ENCODE peak calls at places on chromosomes 11 and 22, in seven cellular contexts. One of them, this sample, is unnamed.

GRCh38 chr22:45290410-45290936 is 5.7 kb downstream of the UPK3A start:
- DNase-seq in K562: no peak
- DNase-seq in SK-N-SH: no peak
- DNase-seq in GM12892: no peak
- DNase-seq in GM12878: no peak
- DNase-seq in HepG2: no peak
- DNase-seq in H1: no peak
- DNase-seq in this sample: no peak

GRCh38 chr11:8699903-8700302 is 17.3 kb downstream of the RPL27A start:
- DNase-seq in K562: no peak
- DNase-seq in SK-N-SH: no peak
- DNase-seq in GM12892: no peak
- DNase-seq in GM12878: no peak
- DNase-seq in HepG2: peak
- DNase-seq in H1: no peak
- DNase-seq in this sample: no peak

GRCh38 chr22:36910461-36910860 is 3.0 kb upstream of the CSF2RB start:
- DNase-seq in K562: no peak
- DNase-seq in SK-N-SH: no peak
- DNase-seq in GM12892: no peak
- DNase-seq in GM12878: no peak
- DNase-seq in HepG2: no peak
- DNase-seq in H1: no peak
- DNase-seq in this sample: no peak

GRCh38 chr22:27114186-27114585 is 456.8 kb downstream of the MIAT start:
- DNase-seq in K562: no peak
- DNase-seq in SK-N-SH: no peak
- DNase-seq in GM12892: no peak
- DNase-seq in GM12878: no peak
- DNase-seq in HepG2: no peak
- DNase-seq in H1: no peak
- DNase-seq in this sample: no peak

GRCh38 chr22:38843716-38844660 is at the start of gene NPTXR:
- DNase-seq in K562: peak
- DNase-seq in SK-N-SH: peak
- DNase-seq in GM12892: no peak
- DNase-seq in GM12878: no peak
- DNase-seq in HepG2: peak
- DNase-seq in H1: peak
- DNase-seq in this sample: peak

GRCh38 chr11:110777765-110778164 is 65.5 kb upstream of the ARHGAP20 start:
- DNase-seq in K562: no peak
- DNase-seq in SK-N-SH: no peak
- DNase-seq in GM12892: no peak
- DNase-seq in GM12878: peak
- DNase-seq in HepG2: no peak
- DNase-seq in H1: no peak
- DNase-seq in this sample: no peak

GRCh38 chr11:6404341-6405038 is 14.2 kb downstream of the SMPD1 start:
- DNase-seq in K562: no peak
- DNase-seq in SK-N-SH: no peak
- DNase-seq in GM12892: no peak
- DNase-seq in GM12878: no peak
- DNase-seq in HepG2: no peak
- DNase-seq in H1: no peak
- DNase-seq in this sample: no peak

GRCh38 chr22:49180683-49181024 is 647.0 kb downstream of the BRD1 start:
- DNase-seq in K562: no peak
- DNase-seq in SK-N-SH: no peak
- DNase-seq in GM12892: no peak
- DNase-seq in GM12878: no peak
- DNase-seq in HepG2: no peak
- DNase-seq in H1: no peak
- DNase-seq in this sample: no peak

GRCh38 chr22:42078469-42079318 is 806 bp upstream of the SMDT1 start:
- DNase-seq in K562: no peak
- DNase-seq in SK-N-SH: no peak
- DNase-seq in GM12892: peak
- DNase-seq in GM12878: no peak
- DNase-seq in HepG2: no peak
- DNase-seq in H1: no peak
- DNase-seq in this sample: no peak

GRCh38 chr11:2390871-2391662 is 9.5 kb upstream of the TSSC4 start:
- DNase-seq in K562: peak
- DNase-seq in SK-N-SH: no peak
- DNase-seq in GM12892: no peak
- DNase-seq in GM12878: no peak
- DNase-seq in HepG2: no peak
- DNase-seq in H1: no peak
- DNase-seq in this sample: no peak

GRCh38 chr11:134537296-134537695 is 125.3 kb upstream of the B3GAT1 start:
- DNase-seq in K562: no peak
- DNase-seq in SK-N-SH: no peak
- DNase-seq in GM12892: no peak
- DNase-seq in GM12878: no peak
- DNase-seq in HepG2: no peak
- DNase-seq in H1: peak
- DNase-seq in this sample: no peak

GRCh38 chr11:84518601-84519183 is 1108.5 kb downstream of the DLG2 start:
- DNase-seq in K562: no peak
- DNase-seq in SK-N-SH: peak
- DNase-seq in GM12892: no peak
- DNase-seq in GM12878: no peak
- DNase-seq in HepG2: no peak
- DNase-seq in H1: no peak
- DNase-seq in this sample: no peak

GRCh38 chr11:84526250-84526649 is 1100.9 kb downstream of the DLG2 start:
- DNase-seq in K562: no peak
- DNase-seq in SK-N-SH: no peak
- DNase-seq in GM12892: no peak
- DNase-seq in GM12878: no peak
- DNase-seq in HepG2: no peak
- DNase-seq in H1: no peak
- DNase-seq in this sample: no peak

GRCh38 chr11:84522331-84522730 is 1104.8 kb downstream of the DLG2 start:
- DNase-seq in K562: no peak
- DNase-seq in SK-N-SH: no peak
- DNase-seq in GM12892: no peak
- DNase-seq in GM12878: no peak
- DNase-seq in HepG2: no peak
- DNase-seq in H1: no peak
- DNase-seq in this sample: no peak

DNA sequence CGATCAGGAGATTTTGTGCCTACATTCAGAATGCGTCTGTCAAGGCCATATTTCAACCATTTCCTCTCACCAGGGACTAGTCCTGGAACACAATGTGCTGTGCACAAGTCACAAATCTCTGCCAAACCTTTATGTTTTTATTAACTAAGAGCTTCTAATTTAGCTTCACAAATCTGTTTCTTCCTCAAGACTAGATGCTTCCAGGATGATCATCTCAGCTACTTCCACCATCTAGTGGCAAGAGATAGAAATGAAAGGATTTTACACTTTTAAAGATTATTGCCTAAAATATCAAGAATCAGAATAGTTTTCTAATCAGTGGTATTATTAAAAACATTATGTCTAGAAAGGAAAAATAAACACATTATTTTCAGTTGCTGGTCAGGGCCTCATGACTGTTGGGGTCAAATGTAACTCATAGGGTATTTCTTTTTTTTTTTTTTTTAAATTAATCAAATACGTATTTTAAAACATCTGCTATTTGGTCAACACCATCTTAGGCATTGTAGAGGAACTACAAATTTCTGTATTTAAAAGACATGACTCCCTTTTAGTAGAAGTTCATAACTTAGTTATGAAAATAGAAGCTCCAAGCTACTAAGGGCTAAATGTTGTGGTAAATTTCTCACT is 1102.6 kb downstream of the DLG2 start:
- DNase-seq in K562: no peak
- DNase-seq in SK-N-SH: peak
- DNase-seq in GM12892: no peak
- DNase-seq in GM12878: no peak
- DNase-seq in HepG2: no peak
- DNase-seq in H1: no peak
- DNase-seq in this sample: no peak
- TF ChIP-seq POLR2AphosphoS5 in K562: no peak
- TF ChIP-seq POLR2AphosphoS5 in SK-N-SH: no peak
- TF ChIP-seq POLR2AphosphoS5 in GM12892: no peak
- TF ChIP-seq POLR2AphosphoS5 in GM12878: no peak
- TF ChIP-seq POLR2AphosphoS5 in HepG2: no peak
- TF ChIP-seq POLR2AphosphoS5 in H1: no peak
- TF ChIP-seq POLR2AphosphoS5 in this sample: no peak

GRCh38 chr22:19045094-19045493 is 77.1 kb downstream of the DGCR2 start:
- DNase-seq in K562: no peak
- DNase-seq in SK-N-SH: no peak
- DNase-seq in GM12892: no peak
- DNase-seq in GM12878: no peak
- DNase-seq in HepG2: no peak
- DNase-seq in H1: no peak
- DNase-seq in this sample: no peak

GRCh38 chr22:19048531-19048930 is 73.7 kb downstream of the DGCR2 start:
- DNase-seq in K562: no peak
- DNase-seq in SK-N-SH: no peak
- DNase-seq in GM12892: no peak
- DNase-seq in GM12878: no peak
- DNase-seq in HepG2: no peak
- DNase-seq in H1: no peak
- DNase-seq in this sample: no peak

GRCh38 chr22:19047993-19048392 is 74.2 kb downstream of the DGCR2 start:
- DNase-seq in K562: no peak
- DNase-seq in SK-N-SH: no peak
- DNase-seq in GM12892: no peak
- DNase-seq in GM12878: no peak
- DNase-seq in HepG2: no peak
- DNase-seq in H1: no peak
- DNase-seq in this sample: no peak

GRCh38 chr22:19046287-19046686 is 75.9 kb downstream of the DGCR2 start:
- DNase-seq in K562: no peak
- DNase-seq in SK-N-SH: no peak
- DNase-seq in GM12892: no peak
- DNase-seq in GM12878: no peak
- DNase-seq in HepG2: no peak
- DNase-seq in H1: no peak
- DNase-seq in this sample: no peak

GRCh38 chr22:19046719-19047609 is 75.2 kb downstream of the DGCR2 start:
- DNase-seq in K562: no peak
- DNase-seq in SK-N-SH: no peak
- DNase-seq in GM12892: no peak
- DNase-seq in GM12878: no peak
- DNase-seq in HepG2: no peak
- DNase-seq in H1: no peak
- DNase-seq in this sample: no peak
- TF ChIP-seq TAF1 in K562: no peak
- TF ChIP-seq TAF1 in SK-N-SH: no peak
- TF ChIP-seq TAF1 in GM12892: no peak
- TF ChIP-seq TAF1 in GM12878: no peak
- TF ChIP-seq TAF1 in HepG2: no peak
- TF ChIP-seq TAF1 in H1: no peak
- TF ChIP-seq TAF1 in this sample: no peak

DNA sequence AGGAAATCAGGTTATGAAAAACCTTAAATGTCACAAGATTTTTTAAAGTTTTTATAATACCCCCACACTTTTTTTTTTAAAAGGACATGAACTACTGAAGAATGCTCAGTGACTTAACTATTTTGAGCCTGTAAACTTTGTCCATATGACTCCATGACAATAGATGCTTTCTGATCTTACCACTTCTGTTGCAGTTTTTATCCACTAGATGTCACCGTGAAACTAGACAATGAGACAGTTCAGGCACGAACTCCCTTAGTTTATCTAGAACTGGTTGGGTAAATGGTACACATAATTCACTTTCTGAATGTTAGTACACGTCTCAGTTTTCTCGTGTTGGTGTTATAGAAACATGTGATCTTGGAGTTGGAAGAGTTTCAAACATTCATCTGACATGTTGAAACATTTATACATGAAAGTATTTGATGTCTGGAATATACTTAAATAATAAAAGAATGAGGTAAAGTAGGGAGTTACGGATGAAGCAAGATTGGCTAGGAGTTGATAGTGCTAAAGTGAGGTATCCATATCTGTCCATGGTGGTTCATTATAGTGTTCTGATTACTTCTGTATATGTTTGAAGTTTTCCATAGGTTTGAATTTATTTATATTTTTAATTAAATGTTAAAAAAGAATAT is 8.1 kb downstream of the CCDC15 start:
- DNase-seq in K562: peak
- DNase-seq in SK-N-SH: peak
- DNase-seq in GM12892: no peak
- DNase-seq in GM12878: peak
- DNase-seq in HepG2: peak
- DNase-seq in H1: no peak
- DNase-seq in this sample: peak
- TF ChIP-seq POLR2AphosphoS5 in K562: no peak
- TF ChIP-seq POLR2AphosphoS5 in SK-N-SH: no peak
- TF ChIP-seq POLR2AphosphoS5 in GM12892: no peak
- TF ChIP-seq POLR2AphosphoS5 in GM12878: no peak
- TF ChIP-seq POLR2AphosphoS5 in HepG2: no peak
- TF ChIP-seq POLR2AphosphoS5 in H1: no peak
- TF ChIP-seq POLR2AphosphoS5 in this sample: no peak

GRCh38 chr11:69172674-69173073 is 16.9 kb downstream of the SMIM38 start:
- DNase-seq in K562: no peak
- DNase-seq in SK-N-SH: no peak
- DNase-seq in GM12892: no peak
- DNase-seq in GM12878: no peak
- DNase-seq in HepG2: no peak
- DNase-seq in H1: no peak
- DNase-seq in this sample: no peak
- TF ChIP-seq TAF1 in K562: no peak
- TF ChIP-seq TAF1 in SK-N-SH: no peak
- TF ChIP-seq TAF1 in GM12892: no peak
- TF ChIP-seq TAF1 in GM12878: no peak
- TF ChIP-seq TAF1 in HepG2: no peak
- TF ChIP-seq TAF1 in H1: no peak
- TF ChIP-seq TAF1 in this sample: no peak

GRCh38 chr11:68014966-68015447 is 4.9 kb downstream of the ALDH3B1 start:
- DNase-seq in K562: no peak
- DNase-seq in SK-N-SH: no peak
- DNase-seq in GM12892: no peak
- DNase-seq in GM12878: no peak
- DNase-seq in HepG2: no peak
- DNase-seq in H1: no peak
- DNase-seq in this sample: no peak
- TF ChIP-seq POLR2AphosphoS5 in K562: no peak
- TF ChIP-seq POLR2AphosphoS5 in SK-N-SH: no peak
- TF ChIP-seq POLR2AphosphoS5 in GM12892: no peak
- TF ChIP-seq POLR2AphosphoS5 in GM12878: no peak
- TF ChIP-seq POLR2AphosphoS5 in HepG2: no peak
- TF ChIP-seq POLR2AphosphoS5 in H1: no peak
- TF ChIP-seq POLR2AphosphoS5 in this sample: no peak

This sample was measured in GM12891.